ENCODE peak calls at places on chromosomes 1 and 21, in ten cellular contexts. R is CD8-positive, alpha-beta T cell; Q is upper lobe of right lung; N is A549; G is ovary; J is IMR-90; V is pancreas; U is K562; H is endothelial cell of umbilical vein; X is lower lobe of right lung. Z is an unnamed sample.
A peak's percentile ranks its signal among the peaks of the same experiment; 100 is the strongest.

GRCh38 chr1:51302270-51302669 is 28.1 kb downstream of the TTC39A start:
- DNase-seq in R (no peak), Q (peak; percentile 50), N (no peak), G (no peak), J (no peak), V (no peak), U (no peak), H (no peak), X (no peak), Z (no peak)

GRCh38 chr21:42309753-42310213 is 5.4 kb downstream of the TFF3 start:
- DNase-seq in R (peak; percentile 63), Q (peak; percentile 79), N (peak; percentile 11), G (peak; percentile 50), J (peak; percentile 5), V (peak; percentile 85), U (peak; percentile 87), H (peak; percentile 30), X (peak; percentile 76), Z (peak; percentile 77)

GRCh38 chr1:63615809-63616420 is 22.7 kb downstream of the PGM1 start:
- DNase-seq in R (peak; percentile 55), Q (no peak), N (peak; percentile 60), G (peak; percentile 53), J (peak; percentile 75), V (no peak), U (peak; percentile 72), H (peak; percentile 82), X (no peak), Z (peak; percentile 26)

GRCh38 chr1:84689514-84690396 is 506 bp downstream of the SSX2IP start:
- DNase-seq in R (no peak), Q (no peak), N (peak; percentile 39), G (no peak), J (peak; percentile 36), V (no peak), U (no peak), H (peak; percentile 50), X (peak; percentile 75), Z (peak; percentile 46)

GRCh38 chr1:119409731-119410130 is 5.2 kb upstream of the HSD3B2 start:
- DNase-seq in R (no peak), Q (no peak), N (no peak), G (no peak), J (peak; percentile 11), V (no peak), U (no peak), H (no peak), X (no peak), Z (no peak)

GRCh38 chr1:158112994-158113758 is 67.5 kb upstream of the CD1D start:
- DNase-seq in R (peak; percentile 14), Q (no peak), N (peak; percentile 31), G (peak; percentile 38), J (peak; percentile 15), V (peak; percentile 66), U (no peak), H (peak; percentile 36), X (no peak), Z (no peak)

GRCh38 chr1:226401407-226402303 is 6.2 kb downstream of the PARP1 start:
- DNase-seq in R (no peak), Q (no peak), N (no peak), G (no peak), J (no peak), V (no peak), U (no peak), H (no peak), X (no peak), Z (no peak)

GRCh38 chr21:42500225-42500624 is 4.2 kb upstream of the RSPH1 start:
- DNase-seq in R (no peak), Q (no peak), N (no peak), G (no peak), J (no peak), V (no peak), U (no peak), H (no peak), X (no peak), Z (no peak)

GRCh38 chr1:25947027-25947426 is 40.8 kb upstream of the STMN1 start:
- DNase-seq in R (no peak), Q (no peak), N (no peak), G (no peak), J (no peak), V (no peak), U (no peak), H (no peak), X (no peak), Z (no peak)

GRCh38 chr1:223401873-223402789 is 8.9 kb downstream of the CCDC185 start:
- DNase-seq in R (no peak), Q (no peak), N (peak; percentile 17), G (no peak), J (peak; percentile 86), V (no peak), U (peak; percentile 70), H (peak; percentile 10), X (no peak), Z (no peak)

GRCh38 chr1:202317941-202318925 is 23.5 kb downstream of the UBE2T start:
- DNase-seq in R (no peak), Q (no peak), N (no peak), G (no peak), J (no peak), V (no peak), U (no peak), H (no peak), X (no peak), Z (no peak)

GRCh38 chr21:42841156-42841915 is 38.0 kb downstream of the WDR4 start:
- DNase-seq in R (no peak), Q (peak; percentile 59), N (no peak), G (no peak), J (no peak), V (peak; percentile 39), U (peak; percentile 18), H (no peak), X (peak; percentile 25), Z (no peak)

GRCh38 chr1:208071425-208072031 is 160.6 kb upstream of the CD34 start:
- DNase-seq in R (no peak), Q (no peak), N (no peak), G (no peak), J (peak; percentile 29), V (no peak), U (no peak), H (no peak), X (no peak), Z (no peak)

DNA sequence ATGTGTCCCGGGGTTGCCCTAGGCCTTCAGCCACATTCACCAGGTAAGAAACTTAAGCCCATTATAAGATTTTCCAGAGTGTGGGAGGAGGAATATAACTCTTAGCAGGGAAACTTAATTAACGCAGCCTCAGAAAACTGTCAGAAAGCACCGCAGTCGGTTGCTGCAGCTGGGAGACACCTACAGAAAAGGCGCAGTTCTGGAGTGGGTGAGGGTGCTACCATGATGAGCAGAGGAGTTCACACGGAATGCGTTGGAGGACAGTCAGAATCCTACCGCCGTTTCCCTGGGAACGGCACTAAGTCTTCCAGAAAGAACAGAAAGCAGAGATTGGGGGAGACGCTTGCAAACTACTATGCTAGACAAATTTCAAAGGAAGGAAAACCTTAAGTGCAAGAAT is 6.4 kb downstream of the ACTN2 start:
- DNase-seq in R (no peak), Q (no peak), N (no peak), G (no peak), J (no peak), V (no peak), U (no peak), H (no peak), X (no peak), Z (no peak)
- H3K4me3 ChIP-seq in R (no peak overlapping the region), Q (no peak overlapping the region), N (no peak overlapping the region), G (no peak overlapping the region), J (no peak overlapping the region), V (no peak overlapping the region), U (no peak overlapping the region), H (no peak overlapping the region), X (no peak overlapping the region), Z (peak overlapping the region; percentile 91)

GRCh38 chr1:98546319-98546718 is 115.2 kb upstream of the SNX7 start:
- DNase-seq in R (no peak), Q (no peak), N (no peak), G (no peak), J (peak; percentile 24), V (no peak), U (no peak), H (no peak), X (no peak), Z (no peak)
- TF ChIP-seq CTCF in R (no peak), Q (no peak), N (no peak), G (no peak), J (no peak), V (no peak), U (no peak), H (no peak), X (no peak), Z (no peak)

GRCh38 chr1:44266400-44267344 is 53.4 kb downstream of the DMAP1 start:
- DNase-seq in R (no peak), Q (no peak), N (no peak), G (no peak), J (no peak), V (no peak), U (no peak), H (no peak), X (no peak), Z (no peak)
- H3K4me1 ChIP-seq in R (no peaks in the 10 kb centered on the region), Q (peaks cover 19% of the 10 kb centered on the region), N (no peaks in the 10 kb centered on the region), G (peaks cover 2% of the 10 kb centered on the region), J (no peaks in the 10 kb centered on the region), V (no peaks in the 10 kb centered on the region), U (peaks cover 5% of the 10 kb centered on the region), H (no peaks in the 10 kb centered on the region), X (peaks cover 17% of the 10 kb centered on the region), Z (no peaks in the 10 kb centered on the region)

GRCh38 chr1:163412216-163412615 is 90.5 kb downstream of the NUF2 start:
- DNase-seq in R (no peak), Q (no peak), N (no peak), G (no peak), J (no peak), V (no peak), U (no peak), H (no peak), X (no peak), Z (no peak)

GRCh38 chr1:163414778-163415177 is 93.0 kb downstream of the NUF2 start:
- DNase-seq in R (no peak), Q (no peak), N (no peak), G (no peak), J (no peak), V (no peak), U (no peak), H (no peak), X (no peak), Z (no peak)

GRCh38 chr1:163406787-163407186 is 85.0 kb downstream of the NUF2 start:
- DNase-seq in R (no peak), Q (no peak), N (no peak), G (no peak), J (no peak), V (no peak), U (no peak), H (no peak), X (no peak), Z (no peak)

GRCh38 chr1:163408262-163408661 is 86.5 kb downstream of the NUF2 start:
- DNase-seq in R (no peak), Q (no peak), N (no peak), G (no peak), J (no peak), V (no peak), U (no peak), H (no peak), X (no peak), Z (no peak)

DNA sequence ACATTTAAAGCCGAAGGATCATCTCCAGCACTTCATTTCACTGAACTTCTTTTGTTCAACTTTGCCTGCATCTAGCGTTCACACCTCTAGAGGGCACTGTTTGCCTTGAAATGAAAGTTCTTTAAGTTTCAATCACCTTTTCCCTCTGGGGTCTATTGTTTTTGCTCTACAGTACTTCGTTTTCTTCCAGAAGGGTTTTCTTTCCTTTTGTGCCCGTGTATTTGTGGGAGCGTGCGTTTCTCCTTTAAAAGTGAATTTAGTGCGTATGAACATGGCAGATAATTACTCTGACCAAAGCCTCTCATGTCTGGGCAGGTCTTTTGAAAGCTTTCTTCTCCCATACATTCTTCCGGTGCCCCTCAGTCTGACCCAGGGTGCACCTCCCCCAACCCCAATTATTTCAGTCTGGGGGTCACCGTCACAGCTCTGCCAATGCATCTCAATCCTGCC is 88.3 kb downstream of the NUF2 start:
- DNase-seq in R (peak; percentile 6), Q (no peak), N (peak; percentile 64), G (no peak), J (peak; percentile 56), V (no peak), U (peak; percentile 51), H (peak; percentile 66), X (no peak), Z (no peak)
- H3K4me3 ChIP-seq in R (no peak overlapping the region), Q (no peak overlapping the region), N (peak overlapping the region; percentile 15), G (no peak overlapping the region), J (no peak overlapping the region), V (no peak overlapping the region), U (no peak overlapping the region), H (no peak overlapping the region), X (no peak overlapping the region), Z (no peak overlapping the region)